ENCODE peak calls at places on chromosomes 5 and 9, in eight cellular contexts. C, Y, U, V, O, T, J and B are unnamed samples.
A peak's percentile ranks its signal among the peaks of the same experiment; 100 is the strongest.

GRCh38 chr5:14435481-14435880 is 146.1 kb upstream of the OTULINL start:
- DNase-seq in C (no peak), Y (no peak), U (no peak), V (no peak), O (no peak), T (no peak), J (no peak), B (no peak)

GRCh38 chr5:150510460-150511263 is 2.7 kb downstream of the NDST1 start:
- DNase-seq in C (peak; percentile 72), Y (no peak), U (peak; percentile 92), V (peak; percentile 46), O (no peak), T (peak; percentile 68), J (no peak), B (peak; percentile 56)

GRCh38 chr5:158068964-158069363 is 210.0 kb upstream of the CLINT1 start:
- DNase-seq in C (no peak), Y (no peak), U (no peak), V (no peak), O (no peak), T (no peak), J (no peak), B (no peak)

GRCh38 chr5:36658016-36658415 is 51.6 kb downstream of the SLC1A3 start:
- DNase-seq in C (no peak), Y (no peak), U (no peak), V (no peak), O (no peak), T (no peak), J (no peak), B (no peak)

GRCh38 chr9:20380546-20380945 is 241.8 kb downstream of the MLLT3 start:
- DNase-seq in C (no peak), Y (no peak), U (no peak), V (no peak), O (no peak), T (no peak), J (no peak), B (no peak)

GRCh38 chr5:80654391-80655230 is at the start of the genes DHFR and MSH3:
- DNase-seq in C (peak; percentile 91), Y (peak; percentile 86), U (peak; percentile 90), V (peak; percentile 94), O (peak; percentile 89), T (peak; percentile 86), J (peak; percentile 94), B (peak; percentile 86)

GRCh38 chr5:113807384-113808053 is 294.0 kb downstream of the YTHDC2 start:
- DNase-seq in C (no peak), Y (no peak), U (no peak), V (no peak), O (no peak), T (no peak), J (no peak), B (peak; percentile 60)

GRCh38 chr5:59132131-59132530 is 549.3 kb downstream of the RAB3C start:
- DNase-seq in C (no peak), Y (no peak), U (no peak), V (no peak), O (no peak), T (no peak), J (no peak), B (no peak)

GRCh38 chr9:12554636-12555035 is 138.5 kb upstream of the TYRP1 start:
- DNase-seq in C (no peak), Y (no peak), U (peak; percentile 5), V (peak; percentile 1), O (no peak), T (peak; percentile 20), J (no peak), B (peak; percentile 55)

GRCh38 chr5:93721045-93721444 is 20.4 kb downstream of the POU5F2 start:
- DNase-seq in C (no peak), Y (no peak), U (no peak), V (no peak), O (no peak), T (no peak), J (no peak), B (peak; percentile 7)

GRCh38 chr9:32384002-32384363 is 460 bp upstream of the ACO1 start:
- DNase-seq in C (no peak), Y (no peak), U (no peak), V (no peak), O (no peak), T (no peak), J (no peak), B (no peak)

GRCh38 chr5:79416499-79416898 is 97.4 kb downstream of the HOMER1 start:
- DNase-seq in C (no peak), Y (no peak), U (no peak), V (no peak), O (no peak), T (no peak), J (peak; percentile 51), B (no peak)

GRCh38 chr5:81164936-81165335 is 68.2 kb upstream of the CKMT2 start:
- DNase-seq in C (no peak), Y (no peak), U (no peak), V (no peak), O (no peak), T (no peak), J (no peak), B (peak; percentile 84)

GRCh38 chr5:134140530-134141201 is 26.2 kb downstream of the TCF7 start:
- DNase-seq in C (peak; percentile 68), Y (peak; percentile 54), U (peak; percentile 78), V (peak; percentile 78), O (no peak), T (peak; percentile 75), J (peak; percentile 74), B (peak; percentile 79)

GRCh38 chr9:136605966-136606365 is 56.8 kb upstream of the EGFL7 start:
- DNase-seq in C (no peak), Y (no peak), U (no peak), V (no peak), O (no peak), T (no peak), J (no peak), B (no peak)

GRCh38 chr9:130208600-130209347 is 36.6 kb downstream of the NCS1 start:
- DNase-seq in C (no peak), Y (no peak), U (no peak), V (no peak), O (no peak), T (no peak), J (no peak), B (no peak)

GRCh38 chr9:125435776-125436612 is 174.4 kb downstream of the GAPVD1 start:
- DNase-seq in C (no peak), Y (no peak), U (no peak), V (no peak), O (no peak), T (no peak), J (no peak), B (no peak)